ENCODE peak calls at places on chromosome 14, in five cellular contexts. V is HEK293T, I is HepG2, F is GM12878, H is H1. B is an unnamed sample.

GRCh38 chr14:25349269-25349668 is 299.3 kb upstream of the STXBP6 start:
- DNase-seq in I (no peak), F (no peak), V (no peak), H (no peak), B (no peak)

GRCh38 chr14:22598896-22599244 is 770 bp downstream of the ABHD4 start:
- DNase-seq in I (peak), H (no peak), V (peak), F (no peak), B (no peak)

GRCh38 chr14:32510815-32511214 is 181.7 kb downstream of the AKAP6 start:
- DNase-seq in V (no peak), I (no peak), F (no peak), H (no peak), B (no peak)

GRCh38 chr14:90781344-90781761 is 34.9 kb downstream of the TTC7B start:
- DNase-seq in H (no peak), I (no peak), F (no peak), V (no peak), B (no peak)

GRCh38 chr14:90511795-90512331 is 115.0 kb downstream of the CALM1 start:
- DNase-seq in V (no peak), H (no peak), F (no peak), I (no peak), B (no peak)

GRCh38 chr14:92863281-92863680 is 59.7 kb upstream of the CHGA start:
- DNase-seq in H (no peak), F (no peak), V (no peak), I (no peak), B (no peak)

GRCh38 chr14:55285048-55285652 is 13.9 kb downstream of the FBXO34 start:
- DNase-seq in H (no peak), V (no peak), I (no peak), F (no peak), B (no peak)

GRCh38 chr14:83491091-83491490 is 1957.4 kb upstream of the SEL1L start:
- DNase-seq in I (no peak), V (no peak), H (no peak), F (no peak), B (no peak)

GRCh38 chr14:54676822-54677708 is 110.1 kb downstream of the SAMD4A start:
- DNase-seq in I (no peak), H (peak), F (no peak), V (no peak), B (peak)

GRCh38 chr14:35362441-35362840 is 42.1 kb downstream of the NFKBIA start:
- DNase-seq in V (no peak), F (no peak), H (no peak), I (no peak), B (no peak)

GRCh38 chr14:90607141-90607540 is 209.1 kb downstream of the TTC7B start:
- DNase-seq in V (no peak), I (no peak), F (no peak), H (no peak), B (no peak)

GRCh38 chr14:95287176-95287754 is 32.4 kb downstream of the CLMN start:
- DNase-seq in I (no peak), V (no peak), F (no peak), H (no peak), B (no peak)

GRCh38 chr14:36702484-36702883 is 40.8 kb downstream of the PAX9 start:
- DNase-seq in F (no peak), H (no peak), V (no peak), I (no peak), B (no peak)

GRCh38 chr14:24816011-24816928 is 182.3 kb upstream of the GZMB start:
- DNase-seq in F (no peak), V (no peak), I (peak), H (no peak), B (no peak)

GRCh38 chr14:23121401-23121800 is 2.3 kb upstream of the CEBPE start:
- DNase-seq in H (no peak), V (no peak), F (no peak), I (no peak), B (no peak)

GRCh38 chr14:84323963-84324362 is 1206.0 kb upstream of the FLRT2 start:
- DNase-seq in I (no peak), H (no peak), F (no peak), V (no peak), B (no peak)

GRCh38 chr14:47705683-47706082 is 30.3 kb upstream of the MDGA2 start:
- DNase-seq in I (peak), H (no peak), V (no peak), F (no peak), B (no peak)

GRCh38 chr14:101286271-101287018 is 274.9 kb upstream of the DIO3 start:
- DNase-seq in H (no peak), I (peak), V (no peak), F (no peak), B (no peak)

GRCh38 chr14:59583755-59584154 is 7.1 kb upstream of the CCDC175 start:
- DNase-seq in V (peak), H (no peak), F (no peak), I (no peak), B (no peak)

GRCh38 chr14:95961481-95961880 is 77.7 kb upstream of the C14orf132 start:
- DNase-seq in V (no peak), I (no peak), H (no peak), F (no peak), B (no peak)

GRCh38 chr14:103925316-103925715 is 2.9 kb upstream of the TDRD9 start:
- DNase-seq in V (no peak), I (no peak), H (no peak), F (no peak), B (no peak)

GRCh38 chr14:75495882-75496281 is 26.4 kb upstream of the BATF start:
- DNase-seq in H (no peak), V (no peak), I (no peak), F (no peak), B (no peak)

GRCh38 chr14:65287264-65288131 is 125.0 kb upstream of the FUT8 start:
- DNase-seq in V (no peak), I (no peak), H (no peak), F (no peak), B (no peak)

GRCh38 chr14:96253140-96253539 is 2.9 kb upstream of the BDKRB1 start:
- DNase-seq in F (no peak), I (no peak), V (no peak), H (peak), B (peak)

GRCh38 chr14:73726025-73726961 is 12.1 kb upstream of the PNMA1 start:
- DNase-seq in V (no peak), H (no peak), I (no peak), F (no peak), B (no peak)

GRCh38 chr14:73634333-73634833 is 10.4 kb upstream of the DNAL1 start:
- DNase-seq in V (no peak), F (no peak), I (no peak), H (peak), B (peak)

GRCh38 chr14:52314521-52315354 is 626 bp downstream of the PTGER2 start:
- DNase-seq in H (no peak), F (no peak), I (no peak), V (no peak), B (no peak)

GRCh38 chr14:71358209-71358931 is 451.1 kb downstream of the PCNX1 start:
- DNase-seq in I (no peak), H (no peak), F (peak), V (no peak), B (no peak)

GRCh38 chr14:45085004-45085403 is 1.1 kb downstream of the PRPF39 start:
- DNase-seq in H (no peak), V (no peak), I (peak), F (no peak), B (no peak)

GRCh38 chr14:69199786-69200185 is 8.5 kb downstream of the EXD2 start:
- DNase-seq in V (no peak), H (no peak), I (no peak), F (no peak), B (no peak)

GRCh38 chr14:21106506-21107359 is 5.9 kb downstream of the TMEM253 start:
- DNase-seq in F (no peak), H (peak), I (peak), V (peak), B (no peak)

GRCh38 chr14:64960762-64961276 is 11.3 kb downstream of the RAB15 start:
- DNase-seq in V (peak), H (no peak), F (no peak), I (no peak), B (no peak)

GRCh38 chr14:60656755-60657608 is 7.7 kb upstream of the SIX1 start:
- DNase-seq in V (no peak), F (peak), H (no peak), I (peak), B (no peak)

GRCh38 chr14:39265741-39266588 is 32.2 kb downstream of the MIA2 start:
- DNase-seq in I (no peak), H (no peak), V (no peak), F (no peak), B (no peak)

GRCh38 chr14:79629891-79630560 is 581.3 kb downstream of the DIO2 start:
- DNase-seq in V (no peak), F (no peak), H (no peak), I (no peak), B (no peak)

GRCh38 chr14:49134940-49135339 is 451.2 kb downstream of the RPS29 start:
- DNase-seq in F (no peak), I (no peak), H (no peak), V (peak), B (no peak)

GRCh38 chr14:89921896-89922548 is 32.5 kb downstream of the EFCAB11 start:
- DNase-seq in H (no peak), I (no peak), V (no peak), F (no peak), B (no peak)

GRCh38 chr14:100450049-100450448 is 126.9 kb downstream of the SLC25A47 start:
- DNase-seq in I (no peak), H (no peak), F (no peak), V (no peak), B (no peak)

GRCh38 chr14:54257424-54257823 is 139.4 kb upstream of the CDKN3 start:
- DNase-seq in V (no peak), I (no peak), F (no peak), H (no peak), B (peak)

GRCh38 chr14:99185436-99186068 is 86.4 kb downstream of the BCL11B start:
- DNase-seq in V (no peak), F (no peak), I (no peak), H (no peak), B (no peak)
- TF ChIP-seq SUZ12 in V (no peak), F (no peak), I (no peak), H (no peak), B (no peak)

GRCh38 chr14:72501439-72501838 is 392.5 kb downstream of the DPF3 start:
- DNase-seq in I (no peak), F (no peak), V (no peak), H (no peak), B (no peak)
- TF ChIP-seq SUZ12 in I (no peak), F (no peak), V (no peak), H (no peak), B (no peak)

GRCh38 chr14:102616799-102617198 is 24.4 kb downstream of the RCOR1 start:
- DNase-seq in I (peak), F (no peak), H (no peak), V (no peak), B (no peak)

GRCh38 chr14:102622262-102622885 is 29.9 kb downstream of the RCOR1 start:
- DNase-seq in F (no peak), H (no peak), I (no peak), V (no peak), B (no peak)

GRCh38 chr14:102616318-102616717 is 23.9 kb downstream of the RCOR1 start:
- DNase-seq in H (no peak), F (no peak), V (no peak), I (no peak), B (no peak)

GRCh38 chr14:102625564-102626296 is 33.3 kb downstream of the RCOR1 start:
- DNase-seq in F (no peak), H (no peak), V (no peak), I (no peak), B (no peak)

DNA sequence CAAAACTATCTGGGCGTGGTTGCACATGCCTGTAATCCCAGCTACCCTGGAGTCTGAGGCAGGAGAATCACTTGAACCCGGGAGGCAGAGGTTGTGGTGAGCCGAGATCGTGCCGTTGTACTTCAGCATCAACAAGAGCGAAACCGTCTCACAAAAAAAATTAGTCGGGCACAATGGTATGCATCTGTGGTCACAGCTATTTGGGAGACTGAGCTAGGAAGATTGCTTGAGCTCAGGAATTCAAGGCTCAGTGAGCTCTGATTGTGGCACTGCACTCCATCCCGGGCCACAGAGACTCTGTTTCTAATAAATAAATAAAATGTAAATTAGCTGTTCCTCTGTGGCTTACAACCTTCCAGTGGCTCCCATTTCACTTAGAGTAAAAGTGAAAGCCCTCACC is 28.0 kb downstream of the RCOR1 start:
- DNase-seq in I (no peak), F (no peak), H (no peak), V (no peak), B (no peak)
- TF ChIP-seq SUZ12 in I (no peak), F (no peak), H (no peak), V (no peak), B (no peak)

DNA sequence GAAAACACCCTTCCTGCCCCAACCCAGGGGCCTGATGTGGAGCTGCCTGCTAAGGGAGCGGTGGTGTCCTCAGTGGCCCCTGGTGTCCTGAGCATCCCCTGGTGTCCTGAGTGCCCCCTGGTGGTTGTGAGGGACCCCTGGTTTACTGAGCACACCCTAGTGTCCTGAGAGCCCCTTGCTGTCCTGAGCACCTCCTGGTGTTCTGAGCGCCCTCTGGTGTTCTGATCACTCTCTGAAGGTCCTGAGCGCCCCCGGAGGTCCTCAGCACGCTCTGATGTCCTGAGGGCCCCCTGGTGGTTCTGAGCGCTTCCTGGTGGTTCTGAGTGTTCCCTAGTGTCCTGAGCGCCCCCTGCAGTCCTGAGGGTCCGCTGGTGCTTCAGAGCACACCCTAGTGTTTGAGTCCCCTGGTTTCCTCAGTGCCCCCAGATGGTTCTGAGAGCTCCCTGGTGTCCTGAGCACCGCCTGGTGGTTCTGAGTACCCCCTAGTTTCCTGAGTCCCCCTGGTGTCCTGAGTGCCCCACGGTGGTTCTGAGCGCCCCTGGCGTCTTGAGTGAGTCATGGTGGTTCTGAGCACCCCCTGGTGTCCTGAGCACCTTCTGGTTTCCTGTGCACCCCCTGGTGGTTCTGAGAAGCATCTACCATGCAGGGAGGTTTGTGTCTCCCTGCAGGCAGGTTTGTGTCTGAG is 1004.2 kb downstream of the TMEM121 start:
- DNase-seq in H (no peak), V (peak), F (peak), I (peak), B (no peak)
- TF ChIP-seq SUZ12 in H (no peak), V (no peak), F (no peak), I (no peak), B (no peak)

DNA sequence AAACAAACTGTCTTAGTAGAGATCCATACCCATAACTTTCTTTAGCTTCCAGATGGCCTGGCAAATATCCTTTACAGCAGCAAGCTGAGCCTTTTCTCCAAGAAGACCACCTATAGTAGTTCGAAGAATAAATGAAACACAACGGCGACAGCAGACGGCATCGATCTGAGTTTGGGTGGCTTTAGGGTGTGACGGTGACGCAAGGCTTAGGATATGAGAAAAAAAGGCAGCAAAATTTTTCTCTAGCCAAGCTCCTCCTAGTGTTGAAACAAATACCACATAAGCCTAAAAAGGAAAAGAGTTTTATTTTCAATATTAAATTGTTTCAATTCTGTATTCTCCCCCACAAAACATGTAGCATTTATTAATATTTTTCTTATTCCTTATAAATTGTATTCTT is 33.3 kb downstream of the HEATR5A start:
- DNase-seq in F (no peak), H (no peak), I (no peak), V (peak), B (no peak)
- TF ChIP-seq SUZ12 in F (no peak), H (no peak), I (no peak), V (no peak), B (no peak)

DNA sequence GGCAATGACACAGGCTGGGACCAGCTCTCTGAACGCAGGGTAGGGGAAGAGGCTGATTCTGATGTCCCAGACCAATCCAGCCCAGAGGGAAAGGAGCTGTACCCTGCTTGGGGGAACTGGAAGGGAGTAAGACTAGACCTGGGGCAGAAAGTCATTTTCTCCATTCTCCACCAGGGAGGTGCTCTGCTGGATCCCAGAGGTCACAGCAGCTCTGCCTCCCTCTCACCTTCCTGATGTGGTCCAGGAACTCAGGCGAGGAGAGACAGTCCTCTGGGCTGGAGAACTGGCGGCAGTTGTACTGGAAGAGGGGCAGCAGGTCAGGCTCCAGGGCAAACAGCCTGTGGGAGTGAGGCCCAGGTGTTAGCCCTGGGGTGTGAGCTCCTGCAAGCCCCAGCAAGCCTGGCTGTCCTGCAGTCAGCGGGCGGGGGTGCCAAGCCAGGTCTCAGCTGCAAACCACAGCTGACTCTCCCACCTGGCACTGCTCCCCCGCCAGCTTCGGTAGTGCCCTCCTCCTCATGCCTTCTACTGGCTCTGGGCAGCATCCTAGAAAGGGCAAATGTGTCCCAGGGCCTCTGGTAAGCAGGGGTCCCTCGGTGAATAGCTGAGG is 1.9 kb downstream of the NGB start:
- DNase-seq in I (no peak), F (no peak), V (no peak), H (no peak), B (no peak)
- TF ChIP-seq SUZ12 in I (no peak), F (no peak), V (no peak), H (no peak), B (no peak)

B was measured in NT2/D1.